ENCODE peak calls at places on chromosomes 4 and X, in four cellular contexts. D, F, H and T are unnamed samples.

GRCh38 chr4:25098964-25099843 is 61.0 kb downstream of the SEPSECS start:
- DNase-seq in D (no peak), F (no peak), H (no peak), T (no peak)

GRCh38 chrX:45515262-45516215 is 314.9 kb upstream of the DIPK2B start:
- DNase-seq in D (no peak), F (no peak), H (peak), T (no peak)

GRCh38 chrX:125577479-125577878 is 257.8 kb downstream of the TEX13C start:
- DNase-seq in D (no peak), F (no peak), H (no peak), T (no peak)

GRCh38 chr4:180636696-180637095 is 1606.5 kb upstream of the TENM3 start:
- DNase-seq in D (no peak), F (no peak), H (no peak), T (no peak)

GRCh38 chr4:138053601-138054322 is 188.4 kb downstream of the SLC7A11 start:
- DNase-seq in D (no peak), F (no peak), H (no peak), T (no peak)

GRCh38 chr4:164252286-164252685 is 501.6 kb upstream of the SMIM31 start:
- DNase-seq in D (no peak), F (no peak), H (no peak), T (peak)

GRCh38 chr4:126661194-126661593 is 971.6 kb upstream of the INTU start:
- DNase-seq in D (no peak), F (no peak), H (no peak), T (no peak)

GRCh38 chr4:173056708-173057107 is 111.9 kb upstream of the GALNT7 start:
- DNase-seq in D (no peak), F (no peak), H (no peak), T (no peak)

GRCh38 chrX:78517124-78517523 is 142.0 kb downstream of the RTL3 start:
- DNase-seq in D (no peak), F (peak), H (no peak), T (no peak)

GRCh38 chr4:5374994-5375393 is 323.7 kb downstream of the STK32B start:
- DNase-seq in D (no peak), F (no peak), H (no peak), T (no peak)

GRCh38 chrX:48076343-48076742 is 4.9 kb upstream of the ZNF630 start:
- DNase-seq in D (no peak), F (no peak), H (no peak), T (no peak)

GRCh38 chr4:102483120-102483519 is 18.0 kb upstream of the NFKB1 start:
- DNase-seq in D (no peak), F (no peak), H (no peak), T (no peak)

GRCh38 chr4:125433453-125433852 is 118.7 kb downstream of the FAT4 start:
- DNase-seq in D (no peak), F (no peak), H (no peak), T (no peak)

GRCh38 chr4:104449537-104449936 is 45.2 kb downstream of the CXXC4 start:
- DNase-seq in D (no peak), F (no peak), H (no peak), T (no peak)

GRCh38 chrX:31604629-31605221 is 532.9 kb upstream of the FTHL17 start:
- DNase-seq in D (no peak), F (peak), H (no peak), T (no peak)

GRCh38 chr4:189124149-189124758 is 816.4 kb upstream of the FRG1 start:
- DNase-seq in D (no peak), F (no peak), H (peak), T (no peak)

GRCh38 chrX:51931761-51932160 is 38.3 kb downstream of the MAGED1 start:
- DNase-seq in D (no peak), F (no peak), H (no peak), T (no peak)

GRCh38 chr4:183287309-183287659 is 32.8 kb downstream of the CLDN22 start:
- DNase-seq in D (no peak), F (no peak), H (no peak), T (no peak)

GRCh38 chrX:46036508-46036907 is 508.7 kb downstream of the ZNF674 start:
- DNase-seq in D (no peak), F (no peak), H (no peak), T (no peak)

GRCh38 chr4:31929676-31930075 is 1209.5 kb downstream of the PCDH7 start:
- DNase-seq in D (no peak), F (no peak), H (no peak), T (no peak)

GRCh38 chr4:168337550-168337940 is 19.0 kb upstream of the DDX60 start:
- DNase-seq in D (no peak), F (no peak), H (no peak), T (no peak)

GRCh38 chrX:39948564-39948963 is 149.2 kb downstream of the BCOR start:
- DNase-seq in D (no peak), F (no peak), H (no peak), T (no peak)

GRCh38 chr4:68592673-68593072 is 16.6 kb upstream of the UGT2B17 start:
- DNase-seq in D (no peak), F (no peak), H (no peak), T (no peak)

GRCh38 chr4:85028910-85029309 is 62.4 kb upstream of the WDFY3 start:
- DNase-seq in D (no peak), F (no peak), H (no peak), T (no peak)

GRCh38 chrX:153689654-153690465 is 2.1 kb downstream of the SLC6A8 start:
- DNase-seq in D (no peak), F (no peak), H (no peak), T (no peak)

GRCh38 chrX:15790766-15791380 is 589 bp downstream of the ZRSR2 start:
- DNase-seq in D (no peak), F (peak), H (no peak), T (no peak)

GRCh38 chr4:93747220-93747619 is 81.3 kb upstream of the ATOH1 start:
- DNase-seq in D (no peak), F (no peak), H (no peak), T (no peak)

GRCh38 chr4:93749351-93749761 is 79.2 kb upstream of the ATOH1 start:
- DNase-seq in D (no peak), F (peak), H (no peak), T (no peak)

GRCh38 chr4:93751410-93751809 is 77.1 kb upstream of the ATOH1 start:
- DNase-seq in D (no peak), F (no peak), H (no peak), T (no peak)

GRCh38 chr4:93748943-93749342 is 79.6 kb upstream of the ATOH1 start:
- DNase-seq in D (no peak), F (peak), H (no peak), T (no peak)

DNA sequence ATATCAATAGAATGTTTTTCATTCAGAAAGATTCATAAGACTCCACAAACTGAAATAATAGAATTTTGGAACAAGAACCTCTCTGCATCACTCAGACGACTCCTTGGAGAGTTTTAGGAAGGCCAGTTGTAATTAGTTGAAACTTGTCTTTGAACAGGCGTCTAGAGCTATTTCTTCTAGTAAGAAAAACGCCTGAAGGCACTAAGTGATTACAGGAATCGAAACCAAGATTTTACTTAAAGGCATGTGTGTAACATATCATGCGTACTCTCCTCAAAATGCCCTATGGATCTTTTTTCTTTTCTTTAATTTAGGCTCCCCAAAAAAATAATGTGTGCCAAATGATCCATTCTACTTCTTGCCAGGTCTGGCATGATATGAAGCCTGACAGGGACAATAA is 80.2 kb upstream of the ATOH1 start:
- DNase-seq in D (no peak), F (no peak), H (no peak), T (no peak)
- TF ChIP-seq SUZ12 in D (no peak), F (no peak), H (no peak), T (no peak)

DNA sequence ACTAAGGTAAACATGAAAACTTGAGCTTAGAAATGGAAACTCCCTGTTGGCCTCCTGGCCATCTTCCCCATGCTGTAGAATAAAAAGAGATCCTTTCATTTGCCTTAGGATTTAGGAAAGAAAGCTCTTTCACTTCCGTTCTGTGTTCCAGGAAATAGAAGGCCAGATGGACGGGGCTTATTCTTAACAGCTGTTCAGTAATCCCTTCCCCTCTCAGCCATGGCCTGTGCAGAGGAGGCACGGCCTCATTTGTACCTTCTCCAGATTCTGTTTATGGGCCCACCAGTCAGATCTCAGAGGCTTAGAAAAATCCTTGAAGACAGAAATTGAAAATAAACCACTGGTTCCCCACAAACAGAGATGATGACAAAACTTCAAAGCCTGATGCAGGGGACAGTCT is 189.0 kb downstream of the SOWAHB start:
- DNase-seq in D (no peak), F (no peak), H (no peak), T (no peak)
- TF ChIP-seq ZNF274 in D (no peak), F (no peak), H (no peak), T (no peak)

DNA sequence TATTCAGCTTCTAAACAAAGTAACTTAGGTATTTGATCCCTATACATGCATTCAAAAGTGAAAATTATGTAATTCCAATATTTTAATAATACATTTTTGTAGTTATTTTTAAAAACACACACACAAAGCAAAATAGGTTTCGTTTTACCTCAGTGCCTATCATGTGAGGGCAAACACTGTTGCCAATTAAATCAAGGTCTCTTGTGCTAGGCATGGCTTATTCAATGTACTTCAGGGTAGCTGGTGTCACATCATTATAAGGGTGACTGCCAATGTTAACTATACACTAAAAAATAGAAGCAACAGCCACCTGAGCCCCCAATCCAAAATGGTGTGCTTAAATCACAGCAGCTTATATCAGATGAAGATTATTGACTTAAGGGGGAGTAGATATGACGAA is 197.0 kb downstream of the LRBA start:
- DNase-seq in D (no peak), F (no peak), H (no peak), T (no peak)
- TF ChIP-seq SUZ12 in D (no peak), F (no peak), H (no peak), T (no peak)

GRCh38 chr4:76305971-76306881 is at the start of gene STBD1:
- DNase-seq in D (peak), F (no peak), H (peak), T (peak)
- TF ChIP-seq ZNF274 in D (no peak), F (no peak), H (no peak), T (no peak)